ENCODE peak calls at places on chromosomes 4 and X, in nine cellular contexts. G is GM19239; P is psoas muscle; B is hypothalamus; R is HCT116; V is stimulated activated CD4-positive, alpha-beta T cell treated with anti-CD3 and anti-CD28 coated beads, Interleukin-15, amount 100 ng/mL, for 1 hour; Q is aorta; K is activated T-helper 1 cell treated with anti-CD3 and anti-CD28 coated beads, Interleukin-2, amount 50 U/mL, for 16 hours; Y is RKO. F is an unnamed sample.

GRCh38 chrX:68997461-68997860 is 167.8 kb downstream of the PJA1 start:
- DNase-seq in G (no peak), P (no peak), B (no peak), R (no peak), V (no peak), Q (no peak), K (no peak), Y (no peak), F (no peak)

GRCh38 chrX:16112428-16112827 is 10.9 kb upstream of the GRPR start:
- DNase-seq in G (no peak), P (no peak), B (no peak), R (no peak), V (no peak), Q (no peak), K (no peak), Y (no peak), F (no peak)

GRCh38 chr4:113397114-113397701 is 347.8 kb downstream of the ANK2 start:
- DNase-seq in G (no peak), P (no peak), B (no peak), R (no peak), V (no peak), Q (no peak), K (no peak), Y (no peak), F (no peak)

GRCh38 chr4:80360900-80361299 is 25.4 kb downstream of the CFAP299 start:
- DNase-seq in G (no peak), P (no peak), B (no peak), R (no peak), V (no peak), Q (no peak), K (no peak), Y (no peak), F (no peak)

GRCh38 chr4:138802499-138802898 is 213.1 kb upstream of the NOCT start:
- DNase-seq in G (no peak), P (no peak), B (no peak), R (no peak), V (no peak), Q (no peak), K (no peak), Y (peak), F (no peak)

GRCh38 chrX:68681443-68681941 is 34.0 kb downstream of the STARD8 start:
- DNase-seq in G (no peak), P (no peak), B (no peak), R (no peak), V (no peak), Q (no peak), K (no peak), Y (no peak), F (peak)

GRCh38 chr4:43992552-43992951 is 456.1 kb downstream of the KCTD8 start:
- DNase-seq in G (no peak), P (no peak), B (no peak), R (no peak), V (no peak), Q (no peak), K (no peak), Y (no peak), F (no peak)

GRCh38 chrX:98931194-98931593 is 1478.9 kb downstream of the PCDH19 start:
- DNase-seq in G (no peak), P (no peak), B (no peak), R (no peak), V (no peak), Q (no peak), K (no peak), Y (peak), F (peak)

GRCh38 chr4:31081375-31081774 is 361.2 kb downstream of the PCDH7 start:
- DNase-seq in G (no peak), P (no peak), B (no peak), R (no peak), V (no peak), Q (no peak), K (no peak), Y (no peak), F (no peak)

GRCh38 chr4:123488916-123489315 is 92.3 kb downstream of the SPRY1 start:
- DNase-seq in G (no peak), P (no peak), B (no peak), R (peak), V (no peak), Q (no peak), K (no peak), Y (peak), F (peak)

GRCh38 chrX:50853399-50853798 is 39.4 kb upstream of the SHROOM4 start:
- DNase-seq in G (no peak), P (no peak), B (no peak), R (no peak), V (no peak), Q (no peak), K (no peak), Y (no peak), F (no peak)

GRCh38 chr4:123505457-123506310 is 109.1 kb downstream of the SPRY1 start:
- DNase-seq in G (no peak), P (peak), B (peak), R (no peak), V (no peak), Q (peak), K (no peak), Y (peak), F (peak)

GRCh38 chr4:100288167-100288566 is 97.9 kb upstream of the DDIT4L start:
- DNase-seq in G (no peak), P (no peak), B (no peak), R (no peak), V (no peak), Q (no peak), K (no peak), Y (no peak), F (no peak)

GRCh38 chr4:40180356-40180755 is 16.5 kb upstream of the RHOH start:
- DNase-seq in G (no peak), P (no peak), B (no peak), R (peak), V (no peak), Q (no peak), K (no peak), Y (peak), F (no peak)